ENCODE peak calls at places on chromosomes 7 and 10, in nine cellular contexts. T is NCI-H1694; H is stimulated activated CD8-positive, alpha-beta memory T cell treated with anti-CD3 and anti-CD28 coated beads, Interleukin-7, amount 100 ng/mL, for 1 hour; A is body of pancreas; D is Kasumi-1; C is nephron progenitor cell; B is HCEC 1CT; F is stimulated activated CD4-positive, alpha-beta T cell treated with anti-CD3 and anti-CD28 coated beads, Interleukin-15, amount 100 ng/mL, for 24 hours; S is ovary. W is an unnamed sample.

GRCh38 chr10:125003146-125003900 is 61.4 kb downstream of the ZRANB1 start:
- DNase-seq in T (no peak), H (no peak), A (peak), D (no peak), C (no peak), B (no peak), F (no peak), S (peak), W (no peak)

GRCh38 chr10:88216976-88217375 is 353.6 kb downstream of the PTEN start:
- DNase-seq in T (no peak), H (no peak), A (no peak), D (no peak), C (no peak), B (no peak), F (no peak), S (no peak), W (no peak)

GRCh38 chr10:93435621-93436385 is 46.3 kb downstream of the MYOF start:
- DNase-seq in T (no peak), H (no peak), A (peak), D (no peak), C (no peak), B (peak), F (no peak), S (no peak), W (peak)

GRCh38 chr7:41058986-41059741 is 643.7 kb downstream of the INHBA start:
- DNase-seq in T (no peak), H (no peak), A (peak), D (no peak), C (no peak), B (no peak), F (no peak), S (no peak), W (no peak)

GRCh38 chr10:35446439-35446838 is 110.1 kb downstream of the CCNY start:
- DNase-seq in T (no peak), H (no peak), A (no peak), D (peak), C (no peak), B (no peak), F (no peak), S (no peak), W (peak)

GRCh38 chr7:127587663-127588018 is 570 bp upstream of the ARF5 start:
- DNase-seq in T (no peak), H (no peak), A (peak), D (no peak), C (peak), B (no peak), F (no peak), S (peak), W (no peak)

GRCh38 chr7:18393465-18394118 is 102.0 kb upstream of the HDAC9 start:
- DNase-seq in T (no peak), H (no peak), A (no peak), D (no peak), C (no peak), B (no peak), F (no peak), S (no peak), W (no peak)

GRCh38 chr10:70673929-70674559 is 1.7 kb downstream of the ADAMTS14 start:
- DNase-seq in T (no peak), H (no peak), A (no peak), D (no peak), C (no peak), B (no peak), F (no peak), S (no peak), W (no peak)

GRCh38 chr7:131076711-131077170 is 250.9 kb upstream of the MKLN1 start:
- DNase-seq in T (no peak), H (no peak), A (no peak), D (no peak), C (no peak), B (peak), F (no peak), S (no peak), W (peak)